ENCODE peak calls at places on chromosomes 2 and 18, in four cellular contexts. One of them, this sample, is unnamed.

GRCh38 chr2:140994856-140995255 is 1136.0 kb downstream of the LRP1B start:
- DNase-seq in heart right ventricle: no peak
- DNase-seq in AG09309: no peak
- DNase-seq in SK-N-SH: no peak
- DNase-seq in this sample: no peak

GRCh38 chr2:189477756-189478155 is 36.5 kb downstream of the WDR75 start:
- DNase-seq in AG09309: no peak
- DNase-seq in heart right ventricle: no peak
- DNase-seq in SK-N-SH: no peak
- DNase-seq in this sample: no peak

GRCh38 chr2:144659731-144660275 is 139.9 kb upstream of the ZEB2 start:
- DNase-seq in SK-N-SH: no peak
- DNase-seq in heart right ventricle: no peak
- DNase-seq in AG09309: peak
- DNase-seq in this sample: peak

GRCh38 chr2:36404312-36404711 is 48.7 kb downstream of the CRIM1 start:
- DNase-seq in heart right ventricle: no peak
- DNase-seq in AG09309: no peak
- DNase-seq in SK-N-SH: no peak
- DNase-seq in this sample: no peak

GRCh38 chr2:156593011-156593921 is 157.1 kb downstream of the GPD2 start:
- DNase-seq in heart right ventricle: no peak
- DNase-seq in AG09309: no peak
- DNase-seq in SK-N-SH: no peak
- DNase-seq in this sample: no peak

GRCh38 chr2:157264099-157264498 is 6.6 kb downstream of the GALNT5 start:
- DNase-seq in heart right ventricle: no peak
- DNase-seq in SK-N-SH: no peak
- DNase-seq in AG09309: peak
- DNase-seq in this sample: no peak

GRCh38 chr2:224009605-224010330 is 29.3 kb downstream of the SERPINE2 start:
- DNase-seq in SK-N-SH: no peak
- DNase-seq in heart right ventricle: no peak
- DNase-seq in AG09309: no peak
- DNase-seq in this sample: no peak

GRCh38 chr2:56449449-56449860 is 265.7 kb downstream of the CCDC85A start:
- DNase-seq in SK-N-SH: no peak
- DNase-seq in AG09309: no peak
- DNase-seq in heart right ventricle: no peak
- DNase-seq in this sample: no peak

GRCh38 chr2:65796259-65796658 is 363.9 kb upstream of the SPRED2 start:
- DNase-seq in SK-N-SH: no peak
- DNase-seq in AG09309: no peak
- DNase-seq in heart right ventricle: no peak
- DNase-seq in this sample: no peak

GRCh38 chr18:54946149-54946581 is 13.1 kb downstream of the CCDC68 start:
- DNase-seq in SK-N-SH: no peak
- DNase-seq in AG09309: no peak
- DNase-seq in heart right ventricle: no peak
- DNase-seq in this sample: no peak

GRCh38 chr18:43760010-43760409 is 482.7 kb upstream of the SYT4 start:
- DNase-seq in AG09309: no peak
- DNase-seq in heart right ventricle: no peak
- DNase-seq in SK-N-SH: no peak
- DNase-seq in this sample: no peak

GRCh38 chr2:113791697-113792590 is 35.5 kb upstream of the SLC35F5 start:
- DNase-seq in AG09309: no peak
- DNase-seq in SK-N-SH: no peak
- DNase-seq in heart right ventricle: no peak
- DNase-seq in this sample: no peak
- H3K4me3 ChIP-seq in AG09309: no peak
- H3K4me3 ChIP-seq in SK-N-SH: no peak
- H3K4me3 ChIP-seq in heart right ventricle: no peak
- H3K4me3 ChIP-seq in this sample: no peak

DNA sequence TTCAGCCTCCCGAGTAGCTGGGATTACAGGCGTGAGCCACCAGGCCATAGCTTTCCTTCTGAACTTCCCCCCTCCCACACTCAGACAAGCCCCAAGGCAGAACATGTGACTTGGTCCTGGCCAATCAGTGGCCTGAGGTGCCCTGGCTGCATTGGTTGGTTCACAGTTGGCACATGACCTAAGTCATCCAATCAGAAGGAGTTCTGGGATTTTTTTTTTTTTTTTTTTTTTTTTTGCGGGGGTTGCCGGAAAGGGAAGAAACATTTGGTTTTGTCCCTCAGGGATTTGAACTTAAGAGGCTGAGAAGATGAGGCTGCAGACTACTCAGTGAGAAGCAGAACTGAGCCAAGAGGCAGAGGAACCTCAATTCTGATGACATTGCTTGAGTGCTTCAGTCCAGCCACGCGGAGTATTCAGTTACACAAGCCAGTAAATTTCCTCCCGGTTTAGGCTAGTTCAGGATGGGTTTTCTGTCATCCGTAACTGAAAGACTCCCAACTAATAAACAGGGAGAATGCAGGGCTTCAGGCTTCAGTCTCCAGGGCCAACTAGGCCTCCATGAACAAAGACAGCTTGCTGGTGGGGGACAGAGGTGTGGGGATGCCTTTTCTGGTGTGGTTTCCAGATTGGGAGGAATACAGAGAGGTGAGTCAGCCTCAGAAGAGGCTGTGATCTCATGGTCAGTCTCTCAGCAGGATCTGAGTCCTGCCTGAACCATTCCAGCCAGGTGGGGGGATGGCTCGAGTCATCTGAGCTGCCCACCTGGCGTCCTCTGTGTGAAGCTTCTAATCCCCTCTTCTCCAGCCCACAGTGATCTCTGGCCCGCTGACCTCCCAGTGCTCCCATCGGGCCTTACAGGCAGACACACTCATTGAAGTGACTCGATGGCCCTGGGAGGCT is 9.2 kb downstream of the PTMA start:
- DNase-seq in AG09309: no peak
- DNase-seq in SK-N-SH: peak
- DNase-seq in heart right ventricle: no peak
- DNase-seq in this sample: no peak
- H3K4me3 ChIP-seq in AG09309: no peak
- H3K4me3 ChIP-seq in SK-N-SH: no peak
- H3K4me3 ChIP-seq in heart right ventricle: no peak
- H3K4me3 ChIP-seq in this sample: no peak

GRCh38 chr2:216497382-216497781 is 1.3 kb upstream of the RPL37A start:
- DNase-seq in heart right ventricle: no peak
- DNase-seq in SK-N-SH: no peak
- DNase-seq in AG09309: no peak
- DNase-seq in this sample: no peak
- H3K4me3 ChIP-seq in heart right ventricle: peak
- H3K4me3 ChIP-seq in SK-N-SH: peak
- H3K4me3 ChIP-seq in AG09309: no peak
- H3K4me3 ChIP-seq in this sample: no peak

DNA sequence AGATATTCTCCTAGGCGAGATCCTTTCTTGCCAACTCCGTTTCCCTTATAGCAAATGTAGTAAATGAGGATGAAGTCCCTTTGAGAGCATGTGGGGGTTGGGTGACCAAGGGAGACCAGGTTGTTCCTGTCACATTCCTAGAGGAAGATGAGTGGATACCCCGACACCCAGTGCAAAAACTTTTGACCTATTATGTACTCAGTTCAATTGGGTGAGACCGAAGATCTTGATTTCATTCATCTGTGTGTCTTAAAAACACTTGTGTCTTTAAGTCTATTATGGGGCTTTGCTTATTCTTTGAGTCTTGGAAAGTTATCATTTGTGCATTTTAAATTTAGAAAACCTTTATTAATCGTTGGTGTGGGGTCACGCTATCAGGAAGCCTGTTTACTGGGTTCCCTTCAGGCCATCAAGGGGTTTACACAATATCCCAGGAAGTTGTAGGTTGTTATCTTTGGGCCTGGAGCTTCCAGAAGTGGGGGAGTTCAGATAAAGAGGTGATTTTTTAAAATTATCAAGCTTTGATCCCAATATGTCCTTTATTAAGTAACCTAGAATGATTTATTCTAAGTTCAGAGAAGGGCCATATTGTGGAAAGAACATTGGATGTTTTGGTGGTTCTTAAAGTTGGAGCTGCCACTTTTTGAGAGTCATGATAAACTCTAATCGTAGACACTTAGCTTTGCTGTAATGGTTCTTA is 2.8 kb downstream of the RHOB start:
- DNase-seq in SK-N-SH: no peak
- DNase-seq in heart right ventricle: no peak
- DNase-seq in AG09309: no peak
- DNase-seq in this sample: no peak
- H3K4me3 ChIP-seq in SK-N-SH: peak
- H3K4me3 ChIP-seq in heart right ventricle: peak
- H3K4me3 ChIP-seq in AG09309: peak
- H3K4me3 ChIP-seq in this sample: peak

GRCh38 chr18:58308463-58308862 is 264.4 kb downstream of the NEDD4L start:
- DNase-seq in heart right ventricle: no peak
- DNase-seq in SK-N-SH: no peak
- DNase-seq in AG09309: no peak
- DNase-seq in this sample: no peak

GRCh38 chr18:58309610-58310239 is 265.7 kb downstream of the NEDD4L start:
- DNase-seq in AG09309: no peak
- DNase-seq in heart right ventricle: no peak
- DNase-seq in SK-N-SH: no peak
- DNase-seq in this sample: no peak

GRCh38 chr18:58311390-58311789 is 267.4 kb downstream of the NEDD4L start:
- DNase-seq in SK-N-SH: no peak
- DNase-seq in AG09309: no peak
- DNase-seq in heart right ventricle: no peak
- DNase-seq in this sample: no peak

GRCh38 chr18:58309099-58309498 is 265.1 kb downstream of the NEDD4L start:
- DNase-seq in heart right ventricle: no peak
- DNase-seq in SK-N-SH: no peak
- DNase-seq in AG09309: no peak
- DNase-seq in this sample: no peak

GRCh38 chr18:58310517-58310916 is 266.5 kb downstream of the NEDD4L start:
- DNase-seq in SK-N-SH: no peak
- DNase-seq in AG09309: no peak
- DNase-seq in heart right ventricle: peak
- DNase-seq in this sample: peak
- H3K4me3 ChIP-seq in SK-N-SH: no peak
- H3K4me3 ChIP-seq in AG09309: no peak
- H3K4me3 ChIP-seq in heart right ventricle: no peak
- H3K4me3 ChIP-seq in this sample: no peak

This sample was measured in left lung.